ENCODE peak calls at places on chromosomes 12 and 14, in ten cellular contexts. One of them, this sample, is unnamed. For H3K4me1, the result is how much of the 10 kb centered on the place peaks cover.

GRCh38 chr14:100714205-100714781 is 12.4 kb upstream of the DLK1 start:
- DNase-seq in ovary: no peak
- DNase-seq in body of pancreas: no peak
- DNase-seq in stomach: no peak
- DNase-seq in uterus: no peak
- DNase-seq in H1: no peak
- DNase-seq in heart left ventricle: no peak
- DNase-seq in transverse colon: no peak
- DNase-seq in endothelial cell of umbilical vein: no peak
- DNase-seq in tibial nerve: no peak
- DNase-seq in this sample: no peak

GRCh38 chr14:93923586-93923985 is 3.6 kb upstream of the FAM181A start:
- DNase-seq in stomach: no peak
- DNase-seq in heart left ventricle: no peak
- DNase-seq in transverse colon: no peak
- DNase-seq in ovary: no peak
- DNase-seq in uterus: no peak
- DNase-seq in endothelial cell of umbilical vein: no peak
- DNase-seq in H1: no peak
- DNase-seq in body of pancreas: no peak
- DNase-seq in tibial nerve: no peak
- DNase-seq in this sample: no peak

GRCh38 chr12:76720068-76720467 is 43.8 kb upstream of the ZDHHC17 start:
- DNase-seq in heart left ventricle: no peak
- DNase-seq in body of pancreas: no peak
- DNase-seq in endothelial cell of umbilical vein: no peak
- DNase-seq in H1: no peak
- DNase-seq in stomach: no peak
- DNase-seq in uterus: no peak
- DNase-seq in ovary: no peak
- DNase-seq in transverse colon: no peak
- DNase-seq in tibial nerve: no peak
- DNase-seq in this sample: no peak

GRCh38 chr14:34368971-34369665 is 92.9 kb downstream of the SPTSSA start:
- DNase-seq in heart left ventricle: no peak
- DNase-seq in endothelial cell of umbilical vein: no peak
- DNase-seq in H1: no peak
- DNase-seq in stomach: no peak
- DNase-seq in body of pancreas: no peak
- DNase-seq in tibial nerve: no peak
- DNase-seq in uterus: no peak
- DNase-seq in transverse colon: no peak
- DNase-seq in ovary: no peak
- DNase-seq in this sample: no peak

GRCh38 chr12:50613463-50613862 is 108.7 kb downstream of the DIP2B start:
- DNase-seq in body of pancreas: no peak
- DNase-seq in stomach: no peak
- DNase-seq in heart left ventricle: no peak
- DNase-seq in H1: no peak
- DNase-seq in endothelial cell of umbilical vein: no peak
- DNase-seq in tibial nerve: no peak
- DNase-seq in transverse colon: no peak
- DNase-seq in uterus: no peak
- DNase-seq in ovary: no peak
- DNase-seq in this sample: no peak

GRCh38 chr12:27564612-27565213 is 40.7 kb downstream of the PPFIBP1 start:
- DNase-seq in body of pancreas: no peak
- DNase-seq in stomach: no peak
- DNase-seq in transverse colon: no peak
- DNase-seq in heart left ventricle: no peak
- DNase-seq in uterus: no peak
- DNase-seq in endothelial cell of umbilical vein: peak
- DNase-seq in ovary: no peak
- DNase-seq in tibial nerve: no peak
- DNase-seq in H1: no peak
- DNase-seq in this sample: no peak

GRCh38 chr12:50536831-50537537 is 32.2 kb downstream of the DIP2B start:
- DNase-seq in H1: no peak
- DNase-seq in heart left ventricle: no peak
- DNase-seq in stomach: no peak
- DNase-seq in uterus: no peak
- DNase-seq in ovary: no peak
- DNase-seq in body of pancreas: no peak
- DNase-seq in tibial nerve: no peak
- DNase-seq in endothelial cell of umbilical vein: no peak
- DNase-seq in transverse colon: no peak
- DNase-seq in this sample: no peak

GRCh38 chr12:56299308-56299852 is 750 bp downstream of the CS start:
- DNase-seq in body of pancreas: peak
- DNase-seq in tibial nerve: no peak
- DNase-seq in uterus: no peak
- DNase-seq in H1: peak
- DNase-seq in transverse colon: peak
- DNase-seq in heart left ventricle: no peak
- DNase-seq in ovary: no peak
- DNase-seq in endothelial cell of umbilical vein: no peak
- DNase-seq in stomach: no peak
- DNase-seq in this sample: no peak

GRCh38 chr12:122882908-122883563 is 12.9 kb downstream of the VPS37B start:
- DNase-seq in endothelial cell of umbilical vein: peak
- DNase-seq in stomach: no peak
- DNase-seq in H1: no peak
- DNase-seq in uterus: no peak
- DNase-seq in transverse colon: no peak
- DNase-seq in body of pancreas: no peak
- DNase-seq in ovary: no peak
- DNase-seq in heart left ventricle: no peak
- DNase-seq in tibial nerve: no peak
- DNase-seq in this sample: no peak

GRCh38 chr12:122884091-122884826 is 11.7 kb downstream of the VPS37B start:
- DNase-seq in ovary: no peak
- DNase-seq in H1: no peak
- DNase-seq in stomach: no peak
- DNase-seq in endothelial cell of umbilical vein: no peak
- DNase-seq in heart left ventricle: no peak
- DNase-seq in body of pancreas: no peak
- DNase-seq in tibial nerve: no peak
- DNase-seq in uterus: no peak
- DNase-seq in transverse colon: no peak
- DNase-seq in this sample: no peak

GRCh38 chr12:122886161-122886560 is 9.8 kb downstream of the VPS37B start:
- DNase-seq in H1: no peak
- DNase-seq in stomach: peak
- DNase-seq in transverse colon: no peak
- DNase-seq in endothelial cell of umbilical vein: no peak
- DNase-seq in heart left ventricle: no peak
- DNase-seq in uterus: no peak
- DNase-seq in ovary: no peak
- DNase-seq in tibial nerve: no peak
- DNase-seq in body of pancreas: no peak
- DNase-seq in this sample: no peak

GRCh38 chr12:122886851-122887816 is 8.8 kb downstream of the VPS37B start:
- DNase-seq in heart left ventricle: no peak
- DNase-seq in transverse colon: peak
- DNase-seq in uterus: no peak
- DNase-seq in endothelial cell of umbilical vein: peak
- DNase-seq in ovary: no peak
- DNase-seq in H1: no peak
- DNase-seq in stomach: peak
- DNase-seq in tibial nerve: no peak
- DNase-seq in body of pancreas: peak
- DNase-seq in this sample: no peak

GRCh38 chr12:122884860-122885259 is 11.1 kb downstream of the VPS37B start:
- DNase-seq in endothelial cell of umbilical vein: no peak
- DNase-seq in tibial nerve: no peak
- DNase-seq in uterus: no peak
- DNase-seq in H1: no peak
- DNase-seq in body of pancreas: no peak
- DNase-seq in ovary: no peak
- DNase-seq in transverse colon: no peak
- DNase-seq in heart left ventricle: no peak
- DNase-seq in stomach: no peak
- DNase-seq in this sample: no peak
- TF ChIP-seq POLR2A in endothelial cell of umbilical vein: no peak
- TF ChIP-seq POLR2A in tibial nerve: no peak
- TF ChIP-seq POLR2A in uterus: no peak
- TF ChIP-seq POLR2A in H1: no peak
- TF ChIP-seq POLR2A in body of pancreas: no peak
- TF ChIP-seq POLR2A in ovary: no peak
- TF ChIP-seq POLR2A in transverse colon: no peak
- TF ChIP-seq POLR2A in heart left ventricle: no peak
- TF ChIP-seq POLR2A in stomach: no peak
- TF ChIP-seq POLR2A in this sample: no peak

GRCh38 chr14:102589761-102590290 is 2.6 kb upstream of the RCOR1 start:
- DNase-seq in transverse colon: no peak
- DNase-seq in endothelial cell of umbilical vein: no peak
- DNase-seq in ovary: no peak
- DNase-seq in uterus: no peak
- DNase-seq in body of pancreas: no peak
- DNase-seq in stomach: no peak
- DNase-seq in H1: no peak
- DNase-seq in heart left ventricle: no peak
- DNase-seq in tibial nerve: no peak
- DNase-seq in this sample: no peak

GRCh38 chr14:102588821-102589220 is 3.6 kb upstream of the RCOR1 start:
- DNase-seq in transverse colon: no peak
- DNase-seq in ovary: no peak
- DNase-seq in uterus: no peak
- DNase-seq in stomach: no peak
- DNase-seq in heart left ventricle: no peak
- DNase-seq in H1: no peak
- DNase-seq in tibial nerve: no peak
- DNase-seq in body of pancreas: no peak
- DNase-seq in endothelial cell of umbilical vein: no peak
- DNase-seq in this sample: no peak

GRCh38 chr14:102591372-102591943 is 991 bp upstream of the RCOR1 start:
- DNase-seq in uterus: peak
- DNase-seq in stomach: peak
- DNase-seq in H1: peak
- DNase-seq in endothelial cell of umbilical vein: peak
- DNase-seq in heart left ventricle: peak
- DNase-seq in tibial nerve: peak
- DNase-seq in ovary: peak
- DNase-seq in body of pancreas: peak
- DNase-seq in transverse colon: peak
- DNase-seq in this sample: no peak

GRCh38 chr14:102591944-102592772 is at the start of gene RCOR1:
- DNase-seq in ovary: peak
- DNase-seq in endothelial cell of umbilical vein: peak
- DNase-seq in H1: peak
- DNase-seq in body of pancreas: peak
- DNase-seq in uterus: peak
- DNase-seq in heart left ventricle: peak
- DNase-seq in tibial nerve: peak
- DNase-seq in transverse colon: peak
- DNase-seq in stomach: peak
- DNase-seq in this sample: peak

GRCh38 chr14:102590667-102591099 is 1.8 kb upstream of the RCOR1 start:
- DNase-seq in tibial nerve: peak
- DNase-seq in body of pancreas: peak
- DNase-seq in uterus: peak
- DNase-seq in heart left ventricle: peak
- DNase-seq in stomach: peak
- DNase-seq in transverse colon: peak
- DNase-seq in ovary: peak
- DNase-seq in endothelial cell of umbilical vein: peak
- DNase-seq in H1: peak
- DNase-seq in this sample: no peak
- H3K4me3 ChIP-seq in tibial nerve: peak
- H3K4me3 ChIP-seq in body of pancreas: no peak
- H3K4me3 ChIP-seq in uterus: peak
- H3K4me3 ChIP-seq in heart left ventricle: peak
- H3K4me3 ChIP-seq in stomach: no peak
- H3K4me3 ChIP-seq in transverse colon: no peak
- H3K4me3 ChIP-seq in ovary: peak
- H3K4me3 ChIP-seq in endothelial cell of umbilical vein: no peak
- H3K4me3 ChIP-seq in H1: peak
- H3K4me3 ChIP-seq in this sample: peak

GRCh38 chr12:47902131-47902639 is 2.6 kb downstream of the VDR start:
- DNase-seq in heart left ventricle: no peak
- DNase-seq in endothelial cell of umbilical vein: no peak
- DNase-seq in tibial nerve: no peak
- DNase-seq in transverse colon: no peak
- DNase-seq in uterus: no peak
- DNase-seq in stomach: no peak
- DNase-seq in H1: no peak
- DNase-seq in body of pancreas: no peak
- DNase-seq in ovary: no peak
- DNase-seq in this sample: no peak

GRCh38 chr12:47901285-47902093 is 3.3 kb downstream of the VDR start:
- DNase-seq in body of pancreas: no peak
- DNase-seq in uterus: no peak
- DNase-seq in transverse colon: peak
- DNase-seq in endothelial cell of umbilical vein: no peak
- DNase-seq in tibial nerve: no peak
- DNase-seq in heart left ventricle: no peak
- DNase-seq in H1: no peak
- DNase-seq in stomach: no peak
- DNase-seq in ovary: no peak
- DNase-seq in this sample: no peak

GRCh38 chr12:47904647-47905312 is at the start of gene VDR:
- DNase-seq in H1: peak
- DNase-seq in endothelial cell of umbilical vein: peak
- DNase-seq in ovary: peak
- DNase-seq in heart left ventricle: peak
- DNase-seq in stomach: peak
- DNase-seq in transverse colon: peak
- DNase-seq in tibial nerve: peak
- DNase-seq in uterus: peak
- DNase-seq in body of pancreas: peak
- DNase-seq in this sample: no peak

GRCh38 chr12:47903927-47904646 is 707 bp downstream of the VDR start:
- DNase-seq in transverse colon: peak
- DNase-seq in endothelial cell of umbilical vein: peak
- DNase-seq in H1: no peak
- DNase-seq in stomach: peak
- DNase-seq in uterus: peak
- DNase-seq in body of pancreas: peak
- DNase-seq in tibial nerve: peak
- DNase-seq in heart left ventricle: peak
- DNase-seq in ovary: peak
- DNase-seq in this sample: no peak

DNA sequence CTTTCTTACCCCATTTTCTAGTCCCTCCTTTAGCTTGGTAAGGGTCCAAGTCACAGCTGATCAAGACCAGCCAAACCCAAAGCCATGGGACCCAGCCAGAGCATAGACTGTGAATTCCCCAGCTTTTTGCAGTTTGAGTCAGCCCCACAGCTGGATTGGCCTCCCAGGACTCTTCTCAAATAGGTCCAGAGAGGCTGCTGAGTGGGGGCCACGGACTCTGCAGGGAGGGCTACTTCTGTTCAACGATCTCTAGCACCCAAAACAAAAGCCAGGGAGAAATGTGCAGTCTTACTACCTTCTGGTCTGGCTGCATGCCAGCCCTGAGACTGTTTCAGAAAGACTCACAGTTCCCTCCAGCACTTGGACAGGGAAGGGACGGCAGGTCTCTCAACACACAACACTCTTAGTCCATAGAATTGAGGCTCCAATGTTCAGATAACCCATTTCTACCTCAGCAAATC is 1.6 kb downstream of the VDR start:
- DNase-seq in uterus: no peak
- DNase-seq in endothelial cell of umbilical vein: no peak
- DNase-seq in ovary: no peak
- DNase-seq in tibial nerve: no peak
- DNase-seq in stomach: peak
- DNase-seq in heart left ventricle: no peak
- DNase-seq in H1: no peak
- DNase-seq in body of pancreas: peak
- DNase-seq in transverse colon: peak
- DNase-seq in this sample: no peak
- H3K4me1 ChIP-seq in uterus: under half
- H3K4me1 ChIP-seq in endothelial cell of umbilical vein: under half
- H3K4me1 ChIP-seq in ovary: under half
- H3K4me1 ChIP-seq in tibial nerve: under half
- H3K4me1 ChIP-seq in stomach: under half
- H3K4me1 ChIP-seq in heart left ventricle: under half
- H3K4me1 ChIP-seq in H1: under half
- H3K4me1 ChIP-seq in body of pancreas: under half
- H3K4me1 ChIP-seq in transverse colon: half or more
- H3K4me1 ChIP-seq in this sample: half or more

GRCh38 chr12:113271853-113272561 is 50.7 kb downstream of the TPCN1 start:
- DNase-seq in H1: no peak
- DNase-seq in body of pancreas: peak
- DNase-seq in heart left ventricle: peak
- DNase-seq in stomach: peak
- DNase-seq in transverse colon: peak
- DNase-seq in uterus: peak
- DNase-seq in ovary: peak
- DNase-seq in tibial nerve: peak
- DNase-seq in endothelial cell of umbilical vein: no peak
- DNase-seq in this sample: no peak
- TF ChIP-seq POLR2A in H1: no peak
- TF ChIP-seq POLR2A in body of pancreas: peak
- TF ChIP-seq POLR2A in heart left ventricle: peak
- TF ChIP-seq POLR2A in stomach: no peak
- TF ChIP-seq POLR2A in transverse colon: no peak
- TF ChIP-seq POLR2A in uterus: no peak
- TF ChIP-seq POLR2A in ovary: peak
- TF ChIP-seq POLR2A in tibial nerve: no peak
- TF ChIP-seq POLR2A in endothelial cell of umbilical vein: no peak
- TF ChIP-seq POLR2A in this sample: no peak